ENCODE peak calls at places on chromosome 20, in seven cellular contexts. One of them, this sample, is unnamed.

GRCh38 chr20:57694481-57694880 is 15.3 kb downstream of the PMEPA1 start:
- DNase-seq in mammary epithelial cell: no peak
- DNase-seq in ascending aorta: no peak
- DNase-seq in HL-60: no peak
- DNase-seq in tibial artery: no peak
- DNase-seq in PC-3: peak; percentile 43
- DNase-seq in lower lobe of right lung: no peak
- DNase-seq in this sample: no peak

GRCh38 chr20:6680441-6680840 is 87.0 kb upstream of the BMP2 start:
- DNase-seq in mammary epithelial cell: no peak
- DNase-seq in ascending aorta: no peak
- DNase-seq in HL-60: no peak
- DNase-seq in tibial artery: no peak
- DNase-seq in PC-3: no peak
- DNase-seq in lower lobe of right lung: no peak
- DNase-seq in this sample: no peak

GRCh38 chr20:56433880-56434255 is 21.8 kb downstream of the CASS4 start:
- DNase-seq in mammary epithelial cell: no peak
- DNase-seq in ascending aorta: no peak
- DNase-seq in HL-60: no peak
- DNase-seq in tibial artery: peak; percentile 12
- DNase-seq in PC-3: no peak
- DNase-seq in lower lobe of right lung: no peak
- DNase-seq in this sample: no peak

GRCh38 chr20:33689973-33690372 is 3.8 kb upstream of the E2F1 start:
- DNase-seq in mammary epithelial cell: no peak
- DNase-seq in ascending aorta: no peak
- DNase-seq in HL-60: peak; percentile 72
- DNase-seq in tibial artery: no peak
- DNase-seq in PC-3: peak; percentile 18
- DNase-seq in lower lobe of right lung: no peak
- DNase-seq in this sample: no peak

GRCh38 chr20:7180261-7181045 is 413.0 kb downstream of the BMP2 start:
- DNase-seq in mammary epithelial cell: peak; percentile 69
- DNase-seq in ascending aorta: no peak
- DNase-seq in HL-60: no peak
- DNase-seq in tibial artery: no peak
- DNase-seq in PC-3: peak; percentile 70
- DNase-seq in lower lobe of right lung: no peak
- DNase-seq in this sample: peak; percentile 68

GRCh38 chr20:631091-631490 is 21.0 kb upstream of the TCF15 start:
- DNase-seq in mammary epithelial cell: no peak
- DNase-seq in ascending aorta: no peak
- DNase-seq in HL-60: no peak
- DNase-seq in tibial artery: no peak
- DNase-seq in PC-3: no peak
- DNase-seq in lower lobe of right lung: no peak
- DNase-seq in this sample: no peak

GRCh38 chr20:49570828-49571552 is 3.1 kb upstream of the PTGIS start:
- DNase-seq in mammary epithelial cell: no peak
- DNase-seq in ascending aorta: no peak
- DNase-seq in HL-60: no peak
- DNase-seq in tibial artery: peak; percentile 59
- DNase-seq in PC-3: peak; percentile 48
- DNase-seq in lower lobe of right lung: no peak
- DNase-seq in this sample: no peak

GRCh38 chr20:15708984-15709598 is 864.2 kb downstream of the KIF16B start:
- DNase-seq in mammary epithelial cell: no peak
- DNase-seq in ascending aorta: no peak
- DNase-seq in HL-60: peak; percentile 45
- DNase-seq in tibial artery: no peak
- DNase-seq in PC-3: peak; percentile 67
- DNase-seq in lower lobe of right lung: peak; percentile 60
- DNase-seq in this sample: no peak

GRCh38 chr20:46307999-46308257 is 370 bp downstream of the CDH22 start:
- DNase-seq in mammary epithelial cell: no peak
- DNase-seq in ascending aorta: no peak
- DNase-seq in HL-60: no peak
- DNase-seq in tibial artery: no peak
- DNase-seq in PC-3: no peak
- DNase-seq in lower lobe of right lung: no peak
- DNase-seq in this sample: no peak

GRCh38 chr20:1305682-1306081 is 23.3 kb downstream of the SDCBP2 start:
- DNase-seq in mammary epithelial cell: no peak
- DNase-seq in ascending aorta: no peak
- DNase-seq in HL-60: no peak
- DNase-seq in tibial artery: no peak
- DNase-seq in PC-3: no peak
- DNase-seq in lower lobe of right lung: no peak
- DNase-seq in this sample: no peak

GRCh38 chr20:40938020-40938419 is 90.6 kb upstream of the TOP1 start:
- DNase-seq in mammary epithelial cell: no peak
- DNase-seq in ascending aorta: no peak
- DNase-seq in HL-60: no peak
- DNase-seq in tibial artery: no peak
- DNase-seq in PC-3: no peak
- DNase-seq in lower lobe of right lung: no peak
- DNase-seq in this sample: no peak

GRCh38 chr20:61429458-61430227 is 177.6 kb downstream of the CDH4 start:
- DNase-seq in mammary epithelial cell: no peak
- DNase-seq in ascending aorta: no peak
- DNase-seq in HL-60: no peak
- DNase-seq in tibial artery: no peak
- DNase-seq in PC-3: no peak
- DNase-seq in lower lobe of right lung: no peak
- DNase-seq in this sample: no peak
- H3K27ac ChIP-seq in mammary epithelial cell: no peak overlapping the region
- H3K27ac ChIP-seq in ascending aorta: no peak overlapping the region
- H3K27ac ChIP-seq in HL-60: no peak overlapping the region
- H3K27ac ChIP-seq in tibial artery: no peak overlapping the region
- H3K27ac ChIP-seq in PC-3: no peak overlapping the region
- H3K27ac ChIP-seq in lower lobe of right lung: no peak overlapping the region
- H3K27ac ChIP-seq in this sample: no peak overlapping the region

GRCh38 chr20:25299801-25300200 is 51.9 kb downstream of the PYGB start:
- DNase-seq in mammary epithelial cell: peak; percentile 59
- DNase-seq in ascending aorta: no peak
- DNase-seq in HL-60: no peak
- DNase-seq in tibial artery: no peak
- DNase-seq in PC-3: peak; percentile 31
- DNase-seq in lower lobe of right lung: no peak
- DNase-seq in this sample: peak; percentile 32
- H3K27ac ChIP-seq in mammary epithelial cell: no peak overlapping the region
- H3K27ac ChIP-seq in ascending aorta: no peak overlapping the region
- H3K27ac ChIP-seq in HL-60: no peak overlapping the region
- H3K27ac ChIP-seq in tibial artery: no peak overlapping the region
- H3K27ac ChIP-seq in PC-3: no peak overlapping the region
- H3K27ac ChIP-seq in lower lobe of right lung: no peak overlapping the region
- H3K27ac ChIP-seq in this sample: peak overlapping the region; percentile 73

GRCh38 chr20:5511505-5511904 is 194.8 kb upstream of the PROKR2 start:
- DNase-seq in mammary epithelial cell: no peak
- DNase-seq in ascending aorta: no peak
- DNase-seq in HL-60: no peak
- DNase-seq in tibial artery: no peak
- DNase-seq in PC-3: no peak
- DNase-seq in lower lobe of right lung: no peak
- DNase-seq in this sample: no peak
- H3K27ac ChIP-seq in mammary epithelial cell: no peak overlapping the region
- H3K27ac ChIP-seq in ascending aorta: no peak overlapping the region
- H3K27ac ChIP-seq in HL-60: no peak overlapping the region
- H3K27ac ChIP-seq in tibial artery: no peak overlapping the region
- H3K27ac ChIP-seq in PC-3: no peak overlapping the region
- H3K27ac ChIP-seq in lower lobe of right lung: no peak overlapping the region
- H3K27ac ChIP-seq in this sample: no peak overlapping the region

GRCh38 chr20:43516251-43516824 is 8.8 kb downstream of the L3MBTL1 start:
- DNase-seq in mammary epithelial cell: no peak
- DNase-seq in ascending aorta: no peak
- DNase-seq in HL-60: no peak
- DNase-seq in tibial artery: no peak
- DNase-seq in PC-3: no peak
- DNase-seq in lower lobe of right lung: no peak
- DNase-seq in this sample: no peak

GRCh38 chr20:43514062-43514971 is 6.8 kb downstream of the L3MBTL1 start:
- DNase-seq in mammary epithelial cell: peak; percentile 94
- DNase-seq in ascending aorta: peak; percentile 99
- DNase-seq in HL-60: peak; percentile 95
- DNase-seq in tibial artery: peak; percentile 99
- DNase-seq in PC-3: peak; percentile 99
- DNase-seq in lower lobe of right lung: peak; percentile 99
- DNase-seq in this sample: peak; percentile 100

GRCh38 chr20:43511879-43512278 is 4.4 kb downstream of the L3MBTL1 start:
- DNase-seq in mammary epithelial cell: no peak
- DNase-seq in ascending aorta: no peak
- DNase-seq in HL-60: no peak
- DNase-seq in tibial artery: no peak
- DNase-seq in PC-3: no peak
- DNase-seq in lower lobe of right lung: no peak
- DNase-seq in this sample: no peak

GRCh38 chr20:43515628-43516027 is 8.1 kb downstream of the L3MBTL1 start:
- DNase-seq in mammary epithelial cell: no peak
- DNase-seq in ascending aorta: no peak
- DNase-seq in HL-60: no peak
- DNase-seq in tibial artery: no peak
- DNase-seq in PC-3: no peak
- DNase-seq in lower lobe of right lung: no peak
- DNase-seq in this sample: no peak

GRCh38 chr20:43513298-43514061 is 6.0 kb downstream of the L3MBTL1 start:
- DNase-seq in mammary epithelial cell: no peak
- DNase-seq in ascending aorta: no peak
- DNase-seq in HL-60: no peak
- DNase-seq in tibial artery: no peak
- DNase-seq in PC-3: no peak
- DNase-seq in lower lobe of right lung: no peak
- DNase-seq in this sample: peak; percentile 51
- H3K27ac ChIP-seq in mammary epithelial cell: no peak overlapping the region
- H3K27ac ChIP-seq in ascending aorta: peak overlapping the region; percentile 12
- H3K27ac ChIP-seq in HL-60: no peak overlapping the region
- H3K27ac ChIP-seq in tibial artery: peak overlapping the region; percentile 79
- H3K27ac ChIP-seq in PC-3: no peak overlapping the region
- H3K27ac ChIP-seq in lower lobe of right lung: peak overlapping the region; percentile 46
- H3K27ac ChIP-seq in this sample: peak overlapping the region; percentile 67

GRCh38 chr20:35277127-35277526 is 795 bp downstream of the MMP24OS start:
- DNase-seq in mammary epithelial cell: no peak
- DNase-seq in ascending aorta: no peak
- DNase-seq in HL-60: no peak
- DNase-seq in tibial artery: no peak
- DNase-seq in PC-3: no peak
- DNase-seq in lower lobe of right lung: no peak
- DNase-seq in this sample: no peak
- H3K27ac ChIP-seq in mammary epithelial cell: peak overlapping the region; percentile 69
- H3K27ac ChIP-seq in ascending aorta: peak overlapping the region; percentile 99
- H3K27ac ChIP-seq in HL-60: peak overlapping the region; percentile 95
- H3K27ac ChIP-seq in tibial artery: peak overlapping the region; percentile 99
- H3K27ac ChIP-seq in PC-3: peak overlapping the region; percentile 68
- H3K27ac ChIP-seq in lower lobe of right lung: peak overlapping the region; percentile 99
- H3K27ac ChIP-seq in this sample: peak overlapping the region; percentile 95

GRCh38 chr20:23656372-23656771 is 18.6 kb upstream of the CST3 start:
- DNase-seq in mammary epithelial cell: no peak
- DNase-seq in ascending aorta: no peak
- DNase-seq in HL-60: no peak
- DNase-seq in tibial artery: no peak
- DNase-seq in PC-3: no peak
- DNase-seq in lower lobe of right lung: no peak
- DNase-seq in this sample: no peak
- H3K27ac ChIP-seq in mammary epithelial cell: no peak overlapping the region
- H3K27ac ChIP-seq in ascending aorta: peak overlapping the region; percentile 35
- H3K27ac ChIP-seq in HL-60: no peak overlapping the region
- H3K27ac ChIP-seq in tibial artery: peak overlapping the region; percentile 40
- H3K27ac ChIP-seq in PC-3: no peak overlapping the region
- H3K27ac ChIP-seq in lower lobe of right lung: peak overlapping the region; percentile 61
- H3K27ac ChIP-seq in this sample: no peak overlapping the region

GRCh38 chr20:53959849-53960585 is 110.4 kb downstream of the BCAS1 start:
- DNase-seq in mammary epithelial cell: no peak
- DNase-seq in ascending aorta: no peak
- DNase-seq in HL-60: no peak
- DNase-seq in tibial artery: no peak
- DNase-seq in PC-3: peak; percentile 27
- DNase-seq in lower lobe of right lung: no peak
- DNase-seq in this sample: no peak
- H3K27ac ChIP-seq in mammary epithelial cell: no peak overlapping the region
- H3K27ac ChIP-seq in ascending aorta: no peak overlapping the region
- H3K27ac ChIP-seq in HL-60: no peak overlapping the region
- H3K27ac ChIP-seq in tibial artery: no peak overlapping the region
- H3K27ac ChIP-seq in PC-3: no peak overlapping the region
- H3K27ac ChIP-seq in lower lobe of right lung: no peak overlapping the region
- H3K27ac ChIP-seq in this sample: no peak overlapping the region

GRCh38 chr20:50969416-50969815 is 10.8 kb downstream of the MOCS3 start:
- DNase-seq in mammary epithelial cell: no peak
- DNase-seq in ascending aorta: no peak
- DNase-seq in HL-60: no peak
- DNase-seq in tibial artery: no peak
- DNase-seq in PC-3: no peak
- DNase-seq in lower lobe of right lung: no peak
- DNase-seq in this sample: no peak

GRCh38 chr20:50968289-50968688 is 9.7 kb downstream of the MOCS3 start:
- DNase-seq in mammary epithelial cell: no peak
- DNase-seq in ascending aorta: no peak
- DNase-seq in HL-60: no peak
- DNase-seq in tibial artery: no peak
- DNase-seq in PC-3: no peak
- DNase-seq in lower lobe of right lung: no peak
- DNase-seq in this sample: no peak

GRCh38 chr20:50969912-50970311 is 11.3 kb downstream of the MOCS3 start:
- DNase-seq in mammary epithelial cell: no peak
- DNase-seq in ascending aorta: no peak
- DNase-seq in HL-60: no peak
- DNase-seq in tibial artery: no peak
- DNase-seq in PC-3: no peak
- DNase-seq in lower lobe of right lung: no peak
- DNase-seq in this sample: no peak

DNA sequence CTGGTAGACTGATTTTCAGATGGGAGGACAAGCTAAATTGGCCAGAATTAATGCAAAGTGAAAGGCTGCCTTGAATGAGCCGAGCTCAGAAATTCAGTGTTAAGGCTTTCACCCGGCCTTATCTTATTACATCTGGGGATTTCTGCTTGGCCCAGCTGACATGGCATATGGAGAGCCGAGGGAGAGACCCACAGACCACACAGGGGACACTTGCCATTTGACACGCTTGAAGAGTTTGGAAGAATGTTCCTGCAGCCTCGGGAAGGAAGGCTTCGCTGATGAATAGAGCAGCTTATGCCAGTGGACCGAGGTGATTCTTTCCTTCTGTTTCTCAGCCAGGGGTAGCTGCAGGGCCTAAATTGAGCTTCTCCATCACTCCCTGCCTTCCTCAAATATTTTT is 9.0 kb downstream of the MOCS3 start:
- DNase-seq in mammary epithelial cell: no peak
- DNase-seq in ascending aorta: no peak
- DNase-seq in HL-60: no peak
- DNase-seq in tibial artery: no peak
- DNase-seq in PC-3: no peak
- DNase-seq in lower lobe of right lung: no peak
- DNase-seq in this sample: no peak
- H3K27ac ChIP-seq in mammary epithelial cell: no peak overlapping the region
- H3K27ac ChIP-seq in ascending aorta: no peak overlapping the region
- H3K27ac ChIP-seq in HL-60: no peak overlapping the region
- H3K27ac ChIP-seq in tibial artery: no peak overlapping the region
- H3K27ac ChIP-seq in PC-3: no peak overlapping the region
- H3K27ac ChIP-seq in lower lobe of right lung: no peak overlapping the region
- H3K27ac ChIP-seq in this sample: no peak overlapping the region

DNA sequence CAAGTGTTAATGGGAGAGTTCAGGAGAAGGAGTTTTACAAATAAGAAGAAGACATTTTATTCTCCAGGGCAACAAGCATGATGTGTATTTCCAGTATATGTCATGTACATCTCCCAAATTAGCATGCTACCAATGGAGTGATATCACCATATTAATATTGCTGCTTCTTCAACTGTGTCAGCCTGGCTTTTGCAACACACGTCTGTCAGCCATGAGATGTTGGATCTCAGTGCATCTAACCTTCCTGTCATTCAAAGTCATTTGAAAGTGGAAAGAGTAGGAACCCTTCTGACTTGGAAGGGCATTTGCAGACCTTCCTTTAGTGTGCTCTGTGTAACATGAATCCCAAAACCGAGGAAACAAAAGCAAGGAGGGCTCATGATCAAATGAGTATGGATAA is 284.1 kb downstream of the ZNF217 start:
- DNase-seq in mammary epithelial cell: no peak
- DNase-seq in ascending aorta: no peak
- DNase-seq in HL-60: no peak
- DNase-seq in tibial artery: no peak
- DNase-seq in PC-3: no peak
- DNase-seq in lower lobe of right lung: no peak
- DNase-seq in this sample: no peak
- H3K27ac ChIP-seq in mammary epithelial cell: no peak overlapping the region
- H3K27ac ChIP-seq in ascending aorta: no peak overlapping the region
- H3K27ac ChIP-seq in HL-60: no peak overlapping the region
- H3K27ac ChIP-seq in tibial artery: no peak overlapping the region
- H3K27ac ChIP-seq in PC-3: no peak overlapping the region
- H3K27ac ChIP-seq in lower lobe of right lung: no peak overlapping the region
- H3K27ac ChIP-seq in this sample: no peak overlapping the region